ENCODE peak calls at places on chromosomes 11 and 22, in five cellular contexts. One of them, this sample, is unnamed.

GRCh38 chr22:50267591-50268390 is 2.4 kb downstream of the MAPK11 start:
- DNase-seq in HTR-8/SVneo: no peak
- DNase-seq in Peyer's patch: peak; percentile 83
- DNase-seq in Calu3: no peak
- DNase-seq in NCI-H2029: no peak
- DNase-seq in this sample: no peak

GRCh38 chr11:19753451-19754041 is 40.9 kb downstream of the NAV2 start:
- DNase-seq in HTR-8/SVneo: no peak
- DNase-seq in Peyer's patch: no peak
- DNase-seq in Calu3: peak; percentile 68
- DNase-seq in NCI-H2029: peak; percentile 96
- DNase-seq in this sample: no peak

GRCh38 chr22:28955817-28956216 is 72.4 kb downstream of the ZNRF3 start:
- DNase-seq in HTR-8/SVneo: no peak
- DNase-seq in Peyer's patch: no peak
- DNase-seq in Calu3: no peak
- DNase-seq in NCI-H2029: no peak
- DNase-seq in this sample: no peak

GRCh38 chr11:18769802-18770456 is 21.7 kb downstream of the PTPN5 start:
- DNase-seq in HTR-8/SVneo: no peak
- DNase-seq in Peyer's patch: no peak
- DNase-seq in Calu3: peak; percentile 65
- DNase-seq in NCI-H2029: no peak
- DNase-seq in this sample: no peak

GRCh38 chr11:93969925-93970922 is 50.9 kb upstream of the HEPHL1 start:
- DNase-seq in HTR-8/SVneo: no peak
- DNase-seq in Peyer's patch: no peak
- DNase-seq in Calu3: no peak
- DNase-seq in NCI-H2029: no peak
- DNase-seq in this sample: no peak

GRCh38 chr11:79864882-79865281 is 424.1 kb upstream of the TENM4 start:
- DNase-seq in HTR-8/SVneo: no peak
- DNase-seq in Peyer's patch: no peak
- DNase-seq in Calu3: no peak
- DNase-seq in NCI-H2029: peak; percentile 31
- DNase-seq in this sample: no peak

GRCh38 chr11:13595166-13595565 is 73.3 kb upstream of the FAR1 start:
- DNase-seq in HTR-8/SVneo: no peak
- DNase-seq in Peyer's patch: no peak
- DNase-seq in Calu3: no peak
- DNase-seq in NCI-H2029: no peak
- DNase-seq in this sample: no peak

GRCh38 chr22:50313021-50313420 is 5.6 kb upstream of the PLXNB2 start:
- DNase-seq in HTR-8/SVneo: no peak
- DNase-seq in Peyer's patch: no peak
- DNase-seq in Calu3: no peak
- DNase-seq in NCI-H2029: no peak
- DNase-seq in this sample: no peak

GRCh38 chr11:7444582-7444981 is 40.7 kb upstream of the OLFML1 start:
- DNase-seq in HTR-8/SVneo: no peak
- DNase-seq in Peyer's patch: no peak
- DNase-seq in Calu3: no peak
- DNase-seq in NCI-H2029: no peak
- DNase-seq in this sample: no peak

GRCh38 chr22:35397095-35397904 is 2.6 kb upstream of the MCM5 start:
- DNase-seq in HTR-8/SVneo: no peak
- DNase-seq in Peyer's patch: no peak
- DNase-seq in Calu3: no peak
- DNase-seq in NCI-H2029: no peak
- DNase-seq in this sample: peak; percentile 89

GRCh38 chr22:18990355-18991137 is 54.5 kb upstream of the PRODH start:
- DNase-seq in HTR-8/SVneo: no peak
- DNase-seq in Peyer's patch: no peak
- DNase-seq in Calu3: no peak
- DNase-seq in NCI-H2029: no peak
- DNase-seq in this sample: no peak

This sample was measured in HepG2.